ENCODE peak calls at places on chromosomes 11 and 22, in eight cellular contexts. S is T-helper 2 cell; V is CD8-positive, alpha-beta T cell; C is NCI-H2029; Y is left cardiac atrium; U is left ventricle myocardium superior; D is NCI-H82; F is posterior cingulate gyrus. X is an unnamed sample.

GRCh38 chr11:2526808-2527381 is 82.1 kb downstream of the KCNQ1 start:
- DNase-seq in S (no peak), V (no peak), C (peak; percentile 63), Y (peak; percentile 60), U (peak; percentile 71), D (peak; percentile 5), F (peak; percentile 90), X (no peak)

GRCh38 chr11:12867531-12867930 is 141.6 kb upstream of the RASSF10 start:
- DNase-seq in S (no peak), V (no peak), C (no peak), Y (no peak), U (no peak), D (no peak), F (no peak), X (no peak)

GRCh38 chr11:46203746-46204145 is 73.7 kb upstream of the CREB3L1 start:
- DNase-seq in S (no peak), V (no peak), C (no peak), Y (no peak), U (no peak), D (no peak), F (no peak), X (no peak)

GRCh38 chr11:122656073-122656630 is 630 bp downstream of the UBASH3B start:
- DNase-seq in S (peak; percentile 55), V (peak; percentile 31), C (no peak), Y (peak; percentile 62), U (peak; percentile 64), D (no peak), F (peak; percentile 91), X (no peak)

GRCh38 chr11:102513869-102514268 is 16.7 kb downstream of the MMP7 start:
- DNase-seq in S (no peak), V (no peak), C (no peak), Y (no peak), U (no peak), D (no peak), F (no peak), X (no peak)

GRCh38 chr11:28981331-28981865 is 873.2 kb downstream of the METTL15 start:
- DNase-seq in S (no peak), V (no peak), C (no peak), Y (no peak), U (no peak), D (no peak), F (no peak), X (no peak)

GRCh38 chr11:73295259-73295995 is 12.6 kb upstream of the ARHGEF17 start:
- DNase-seq in S (peak; percentile 68), V (peak; percentile 64), C (no peak), Y (peak; percentile 68), U (peak; percentile 68), D (peak; percentile 83), F (peak; percentile 92), X (no peak)

GRCh38 chr22:39300198-39300830 is 19.1 kb downstream of the RPL3 start:
- DNase-seq in S (no peak), V (no peak), C (no peak), Y (peak; percentile 37), U (peak; percentile 61), D (no peak), F (peak; percentile 89), X (no peak)

X was measured in kidney epithelial cell.